ENCODE peak calls at places on chromosomes 2 and 18, in six cellular contexts. V is thoracic aorta, W is fibroblast of pulmonary artery, A is endothelial cell, M is WTC11, O is transverse colon. Y is an unnamed sample.

GRCh38 chr2:29284671-29285070 is 169.5 kb downstream of the CLIP4 start:
- DNase-seq in V (no peak), A (no peak), W (no peak), O (no peak), M (no peak), Y (no peak)

GRCh38 chr2:60097298-60097697 is 456.2 kb downstream of the BCL11A start:
- DNase-seq in A (no peak), V (no peak), M (no peak), W (no peak), O (no peak), Y (no peak)

GRCh38 chr2:43993437-43993836 is 2.4 kb downstream of the LRPPRC start:
- DNase-seq in A (no peak), O (no peak), V (no peak), M (no peak), W (no peak), Y (no peak)

GRCh38 chr18:32804126-32804888 is 31.5 kb upstream of the KLHL14 start:
- DNase-seq in O (no peak), W (no peak), A (no peak), V (no peak), M (no peak), Y (no peak)

GRCh38 chr2:240467149-240467642 is 31.7 kb downstream of the GPC1 start:
- DNase-seq in O (peak; percentile 4), W (no peak), M (no peak), V (peak; percentile 1), A (no peak), Y (no peak)

GRCh38 chr2:57549642-57550102 is 496.9 kb upstream of the VRK2 start:
- DNase-seq in M (no peak), W (no peak), O (no peak), A (no peak), V (no peak), Y (no peak)

GRCh38 chr2:187978341-187978740 is 313.3 kb upstream of the GULP1 start:
- DNase-seq in M (no peak), W (no peak), A (no peak), O (no peak), V (no peak), Y (no peak)

GRCh38 chr2:173963323-173963816 is 1.8 kb downstream of the SP3 start:
- DNase-seq in V (no peak), W (peak; percentile 83), M (no peak), A (peak; percentile 60), O (peak; percentile 46), Y (peak; percentile 75)

GRCh38 chr2:64404002-64404731 is 49.8 kb upstream of the LGALSL start:
- DNase-seq in W (peak; percentile 99), A (peak; percentile 87), M (peak; percentile 77), V (no peak), O (peak; percentile 79), Y (peak; percentile 38)

GRCh38 chr2:196586511-196586991 is 53.0 kb upstream of the CCDC150 start:
- DNase-seq in M (no peak), O (no peak), V (no peak), A (no peak), W (peak; percentile 79), Y (peak; percentile 83)

GRCh38 chr2:62197017-62197586 is 1.2 kb downstream of the B3GNT2 start:
- DNase-seq in A (peak; percentile 29), V (no peak), O (peak; percentile 32), M (no peak), W (no peak), Y (no peak)

GRCh38 chr2:62197609-62198236 is 1.8 kb downstream of the B3GNT2 start:
- DNase-seq in W (no peak), M (peak; percentile 57), O (peak; percentile 62), A (peak; percentile 54), V (no peak), Y (peak; percentile 18)

GRCh38 chr2:112582314-112582746 is 2.1 kb upstream of the CHCHD5 start:
- DNase-seq in V (no peak), A (no peak), M (no peak), O (no peak), W (peak; percentile 78), Y (peak; percentile 69)

GRCh38 chr2:128642801-128643200 is 324.1 kb upstream of the HS6ST1 start:
- DNase-seq in O (no peak), M (no peak), A (no peak), V (no peak), W (no peak), Y (no peak)
- TF ChIP-seq CTCF in O (no peak), M (no peak), A (no peak), V (no peak), W (no peak), Y (no peak)

GRCh38 chr18:8507361-8507760 is 101.9 kb upstream of the RAB12 start:
- DNase-seq in M (peak; percentile 47), W (peak; percentile 11), V (no peak), O (no peak), A (peak; percentile 27), Y (no peak)
- TF ChIP-seq CTCF in M (no peak), W (peak; percentile 39), V (no peak), O (no peak), A (peak; percentile 58), Y (peak; percentile 22)

DNA sequence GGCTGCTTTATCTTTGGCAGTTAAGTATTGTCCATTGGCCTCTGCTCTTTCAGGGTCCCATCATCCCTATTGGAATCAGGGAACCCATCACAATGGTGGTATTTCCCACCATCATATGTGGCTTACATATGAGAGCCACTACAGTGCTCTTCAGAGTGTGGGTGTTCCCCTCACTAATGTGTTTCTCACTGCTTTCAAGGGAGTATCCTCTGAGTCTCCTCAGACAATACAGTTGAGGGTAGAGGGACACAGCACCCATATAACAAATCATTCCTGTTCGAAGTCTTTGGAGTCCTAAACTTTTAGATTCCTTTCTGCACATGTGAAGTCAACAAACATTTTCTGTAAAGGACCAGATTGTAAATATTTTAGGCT is 48.7 kb upstream of the DNAJC10 start:
- DNase-seq in O (no peak), V (no peak), A (no peak), M (no peak), W (no peak), Y (no peak)
- TF ChIP-seq CTCF in O (no peak), V (no peak), A (peak; percentile 20), M (no peak), W (no peak), Y (no peak)

DNA sequence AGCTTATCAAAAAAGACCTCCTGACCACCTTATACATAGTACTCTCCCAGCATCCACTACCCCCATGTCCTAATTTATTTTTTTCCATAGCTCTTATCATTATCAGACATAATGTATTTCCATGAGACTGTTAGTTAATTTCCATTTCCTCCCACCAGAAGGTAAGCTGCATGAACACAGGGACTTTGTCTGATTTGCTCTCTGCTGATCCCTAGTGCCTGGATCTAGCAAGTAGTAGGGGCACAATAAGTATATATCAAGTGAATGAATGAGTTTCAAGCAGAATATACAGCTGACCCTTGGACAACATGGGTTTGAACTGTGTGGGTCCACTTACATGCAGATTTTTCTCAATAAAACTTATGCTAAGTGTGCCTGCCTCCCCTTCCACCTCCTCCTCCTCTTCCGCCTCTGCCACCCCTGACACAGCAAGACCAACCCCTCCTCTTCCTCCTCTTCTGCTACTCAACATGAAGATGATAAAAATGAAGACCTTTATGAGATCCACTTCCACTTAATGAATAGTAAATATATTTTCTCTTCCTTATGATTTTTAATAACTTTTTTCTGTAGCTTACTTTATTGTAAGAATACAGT is 53.8 kb downstream of the CTAGE1 start:
- DNase-seq in A (no peak), V (no peak), O (no peak), W (peak; percentile 62), M (no peak), Y (peak; percentile 30)
- TF ChIP-seq CTCF in A (no peak), V (peak; percentile 9), O (peak; percentile 42), W (peak; percentile 52), M (no peak), Y (peak; percentile 44)

GRCh38 chr2:191711621-191712020 is 33.7 kb downstream of the NABP1 start:
- DNase-seq in O (no peak), A (no peak), M (no peak), W (no peak), V (no peak), Y (no peak)

GRCh38 chr2:191719261-191719660 is 41.3 kb downstream of the NABP1 start:
- DNase-seq in M (no peak), V (no peak), O (no peak), A (no peak), W (no peak), Y (no peak)

GRCh38 chr2:191710411-191710900 is 32.5 kb downstream of the NABP1 start:
- DNase-seq in A (no peak), W (no peak), M (no peak), V (no peak), O (no peak), Y (peak; percentile 80)

GRCh38 chr2:191714925-191715324 is 37.0 kb downstream of the NABP1 start:
- DNase-seq in M (no peak), W (no peak), O (no peak), V (no peak), A (no peak), Y (no peak)

DNA sequence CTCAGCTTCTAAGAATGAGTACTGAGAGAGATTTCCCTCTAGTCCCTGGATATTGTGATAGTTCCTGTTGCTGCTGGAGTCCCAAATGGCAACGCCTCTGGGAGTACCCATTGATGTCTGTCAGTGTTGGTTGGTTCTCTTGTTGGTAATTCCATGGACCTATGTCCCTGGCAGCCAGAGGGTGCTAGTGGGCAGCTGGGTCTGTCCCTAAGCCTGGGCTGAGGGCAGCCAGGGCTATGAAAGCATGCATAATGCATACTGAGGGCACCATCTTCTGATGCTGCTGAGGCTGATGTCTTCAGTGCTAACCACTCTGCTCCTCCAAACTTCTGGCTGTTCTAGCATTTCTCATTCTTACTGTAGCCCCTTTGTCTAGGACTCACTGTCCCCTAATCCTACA is 35.9 kb downstream of the NABP1 start:
- DNase-seq in M (peak; percentile 34), W (no peak), O (no peak), A (no peak), V (no peak), Y (no peak)
- TF ChIP-seq CTCF in M (no peak), W (peak; percentile 11), O (no peak), A (no peak), V (no peak), Y (no peak)